ENCODE peak calls at places on chromosome 16, in ten cellular contexts. H is HTR-8/SVneo, B is cardiac septum, P is PC-3, I is sciatic nerve, M is anterior cingulate cortex, A is WTC11, N is kidney, Q is mucosa of gallbladder, L is aorta. E is an unnamed sample.

GRCh38 chr16:7246578-7246977 is 86.1 kb upstream of the RBFOX1 start:
- DNase-seq in H (no peak), B (no peak), P (no peak), I (no peak), M (no peak), A (no peak), N (no peak), Q (no peak), L (no peak), E (peak)

GRCh38 chr16:58732545-58733247 is 1.4 kb downstream of the GOT2 start:
- DNase-seq in H (no peak), B (no peak), P (peak), I (no peak), M (no peak), A (no peak), N (no peak), Q (no peak), L (no peak), E (no peak)

GRCh38 chr16:22075776-22076175 is 16.6 kb upstream of the VWA3A start:
- DNase-seq in H (no peak), B (no peak), P (no peak), I (no peak), M (no peak), A (no peak), N (no peak), Q (no peak), L (no peak), E (no peak)

GRCh38 chr16:87678618-87679017 is 76.3 kb downstream of the JPH3 start:
- DNase-seq in H (no peak), B (no peak), P (no peak), I (no peak), M (no peak), A (peak), N (no peak), Q (no peak), L (no peak), E (no peak)

GRCh38 chr16:27404163-27404823 is 2.3 kb downstream of the IL21R start:
- DNase-seq in H (no peak), B (no peak), P (no peak), I (no peak), M (no peak), A (no peak), N (no peak), Q (no peak), L (no peak), E (no peak)

GRCh38 chr16:51898872-51899271 is 648.1 kb downstream of the TOX3 start:
- DNase-seq in H (no peak), B (no peak), P (no peak), I (no peak), M (no peak), A (no peak), N (no peak), Q (no peak), L (no peak), E (no peak)

GRCh38 chr16:53291757-53292392 is 142.4 kb upstream of the RBL2 start:
- DNase-seq in H (no peak), B (no peak), P (peak), I (no peak), M (no peak), A (no peak), N (no peak), Q (no peak), L (no peak), E (no peak)

GRCh38 chr16:49369638-49370219 is 3.9 kb upstream of the C16orf78 start:
- DNase-seq in H (no peak), B (no peak), P (no peak), I (no peak), M (no peak), A (no peak), N (no peak), Q (no peak), L (no peak), E (no peak)

GRCh38 chr16:28495098-28495793 is 803 bp downstream of the APOBR start:
- DNase-seq in H (no peak), B (no peak), P (no peak), I (no peak), M (no peak), A (no peak), N (no peak), Q (no peak), L (no peak), E (no peak)

GRCh38 chr16:535446-536405 is 8.2 kb downstream of the CAPN15 start:
- DNase-seq in H (peak), B (no peak), P (peak), I (no peak), M (no peak), A (no peak), N (no peak), Q (peak), L (no peak), E (peak)

GRCh38 chr16:57634171-57634570 is 5.7 kb downstream of the ADGRG1 start:
- DNase-seq in H (peak), B (no peak), P (peak), I (no peak), M (no peak), A (no peak), N (no peak), Q (no peak), L (no peak), E (no peak)

GRCh38 chr16:50548659-50549560 is 714 bp downstream of the NKD1 start:
- DNase-seq in H (peak), B (no peak), P (no peak), I (no peak), M (no peak), A (peak), N (peak), Q (no peak), L (peak), E (no peak)

GRCh38 chr16:4830408-4830807 is 16.7 kb downstream of the GLYR1 start:
- DNase-seq in H (no peak), B (no peak), P (no peak), I (no peak), M (no peak), A (no peak), N (no peak), Q (no peak), L (no peak), E (no peak)

GRCh38 chr16:4679156-4679853 is 14.1 kb upstream of the NUDT16L1 start:
- DNase-seq in H (no peak), B (no peak), P (no peak), I (no peak), M (no peak), A (no peak), N (no peak), Q (no peak), L (peak), E (no peak)

GRCh38 chr16:23085949-23086348 is 63.3 kb downstream of the USP31 start:
- DNase-seq in H (no peak), B (no peak), P (no peak), I (no peak), M (no peak), A (no peak), N (no peak), Q (no peak), L (no peak), E (no peak)

GRCh38 chr16:85354623-85355514 is 242.6 kb upstream of the CIBAR2 start:
- DNase-seq in H (peak), B (no peak), P (peak), I (no peak), M (no peak), A (no peak), N (no peak), Q (no peak), L (no peak), E (peak)

GRCh38 chr16:4225075-4225474 is 16.8 kb downstream of the SRL start:
- DNase-seq in H (no peak), B (no peak), P (no peak), I (no peak), M (no peak), A (no peak), N (no peak), Q (no peak), L (no peak), E (no peak)

GRCh38 chr16:10114411-10114810 is 67.8 kb downstream of the GRIN2A start:
- DNase-seq in H (no peak), B (no peak), P (peak), I (no peak), M (no peak), A (no peak), N (peak), Q (no peak), L (peak), E (no peak)

GRCh38 chr16:84699147-84699711 is 571 bp upstream of the USP10 start:
- DNase-seq in H (peak), B (no peak), P (peak), I (no peak), M (no peak), A (no peak), N (no peak), Q (no peak), L (no peak), E (no peak)

GRCh38 chr16:23679274-23679985 is 741 bp downstream of the PLK1 start:
- DNase-seq in H (peak), B (peak), P (peak), I (no peak), M (no peak), A (peak), N (no peak), Q (no peak), L (no peak), E (peak)

GRCh38 chr16:68972720-68973119 is 129.4 kb downstream of the TANGO6 start:
- DNase-seq in H (peak), B (no peak), P (peak), I (no peak), M (no peak), A (peak), N (no peak), Q (no peak), L (no peak), E (peak)

E was measured in hepatocyte.